ENCODE peak calls at places on chromosomes 4 and X, in five cellular contexts. W is GM12878, X is HCT116, J is HepG2, M is spleen. H is an unnamed sample.

GRCh38 chrX:153726286-153727107 is 1.8 kb downstream of the ABCD1 start:
- DNase-seq in X (no peak), M (peak), J (peak), W (peak), H (peak)

GRCh38 chr4:40214038-40214437 is 17.2 kb downstream of the RHOH start:
- DNase-seq in W (no peak), X (no peak), M (no peak), J (no peak), H (no peak)

GRCh38 chrX:140701480-140701879 is 8.1 kb upstream of the LINC00632 start:
- DNase-seq in X (no peak), J (no peak), W (no peak), M (no peak), H (no peak)

GRCh38 chr4:56641494-56642051 is 39.5 kb downstream of the HOPX start:
- DNase-seq in W (no peak), M (no peak), X (peak), J (no peak), H (no peak)

GRCh38 chr4:75781328-75781727 is 57.0 kb downstream of the USO1 start:
- DNase-seq in J (no peak), M (no peak), X (no peak), W (no peak), H (no peak)

GRCh38 chrX:69493766-69494165 is 10.4 kb upstream of the NALF2 start:
- DNase-seq in M (no peak), X (no peak), W (no peak), J (no peak), H (no peak)

GRCh38 chr4:151031831-151032605 is 16.9 kb upstream of the LRBA start:
- DNase-seq in J (no peak), W (peak), M (no peak), X (no peak), H (no peak)

GRCh38 chr4:11730545-11730944 is 301.9 kb upstream of the HS3ST1 start:
- DNase-seq in M (no peak), J (no peak), X (no peak), W (no peak), H (no peak)

GRCh38 chr4:177351611-177352010 is 41.9 kb downstream of the NEIL3 start:
- DNase-seq in X (no peak), M (no peak), W (no peak), J (no peak), H (no peak)

GRCh38 chr4:111028829-111029228 is 406.0 kb upstream of the PITX2 start:
- DNase-seq in J (no peak), W (no peak), M (no peak), X (no peak), H (no peak)

GRCh38 chr4:8294036-8294435 is 24.5 kb downstream of the HTRA3 start:
- DNase-seq in X (no peak), J (no peak), M (peak), W (no peak), H (no peak)

GRCh38 chr4:65416875-65417274 is 253.4 kb downstream of the EPHA5 start:
- DNase-seq in X (no peak), J (no peak), M (no peak), W (no peak), H (no peak)

GRCh38 chrX:134658421-134658896 is at the start of gene PLAC1:
- DNase-seq in M (no peak), J (no peak), X (no peak), W (no peak), H (no peak)

GRCh38 chrX:13966071-13966850 is 63.4 kb downstream of the GEMIN8 start:
- DNase-seq in J (no peak), W (no peak), X (no peak), M (no peak), H (no peak)

GRCh38 chr4:188781655-188782054 is 642.4 kb downstream of the TRIML1 start:
- DNase-seq in M (no peak), J (peak), X (peak), W (no peak), H (no peak)

GRCh38 chr4:67762091-67762490 is 7.9 kb upstream of the GNRHR start:
- DNase-seq in J (no peak), M (no peak), X (no peak), W (peak), H (no peak)

GRCh38 chrX:120377179-120377578 is 15.3 kb downstream of the ATP1B4 start:
- DNase-seq in J (no peak), W (no peak), X (no peak), M (no peak), H (no peak)

GRCh38 chr4:95077864-95078263 is 320.1 kb downstream of the BMPR1B start:
- DNase-seq in M (no peak), X (no peak), W (no peak), J (no peak), H (no peak)

GRCh38 chr4:169102011-169102410 is 92.0 kb upstream of the CBR4 start:
- DNase-seq in X (no peak), W (no peak), J (no peak), M (no peak), H (no peak)

GRCh38 chr4:67928547-67928946 is 34.7 kb downstream of the TMPRSS11A start:
- DNase-seq in W (no peak), X (peak), M (no peak), J (no peak), H (no peak)

GRCh38 chr4:2046031-2046961 is 12.8 kb upstream of the NAT8L start:
- DNase-seq in J (no peak), W (no peak), X (no peak), M (peak), H (peak)

GRCh38 chr4:122873752-122874151 is 47.1 kb downstream of the FGF2 start:
- DNase-seq in M (no peak), J (no peak), W (no peak), X (no peak), H (no peak)

GRCh38 chr4:153233761-153234371 is 29.6 kb downstream of the TRIM2 start:
- DNase-seq in W (no peak), J (no peak), X (peak), M (no peak), H (no peak)

GRCh38 chr4:152640058-152640921 is 39.5 kb downstream of the TMEM154 start:
- DNase-seq in W (no peak), J (no peak), M (no peak), X (no peak), H (no peak)

GRCh38 chr4:137393043-137393442 is 139.3 kb downstream of the PCDH18 start:
- DNase-seq in J (no peak), W (no peak), X (no peak), M (no peak), H (no peak)

DNA sequence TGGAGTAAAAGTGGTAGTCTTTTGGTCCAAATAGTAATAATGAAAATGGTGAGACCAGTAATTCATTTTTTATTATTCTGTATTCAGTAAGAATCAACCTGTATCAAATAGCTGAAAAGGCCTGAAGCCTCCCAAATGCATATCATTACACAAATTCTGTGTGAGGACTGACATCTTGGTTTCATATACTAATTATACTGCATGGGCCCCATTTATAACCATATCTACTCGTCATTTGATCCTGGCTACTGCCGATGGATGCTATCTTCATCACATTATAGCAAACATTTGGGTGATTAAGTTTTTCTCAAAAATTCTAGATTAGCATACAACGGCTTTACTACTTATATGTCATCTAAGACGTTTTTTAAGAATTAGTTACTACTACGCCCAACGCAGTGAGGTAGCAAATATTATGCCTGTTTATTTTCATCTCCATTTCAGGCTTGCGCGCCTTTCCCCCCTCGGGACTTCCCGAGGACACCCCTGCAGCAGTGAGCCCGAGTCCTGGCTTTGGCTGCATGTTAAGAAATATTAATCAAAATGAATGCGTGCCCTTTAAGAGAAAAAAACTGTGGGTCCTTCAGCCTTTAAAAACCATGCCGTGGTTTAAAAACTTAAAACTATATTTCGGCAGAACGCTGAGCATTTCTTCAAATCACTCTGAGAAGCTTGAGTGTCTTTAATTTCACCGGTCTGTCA is 824 bp upstream of the MMAA start:
- DNase-seq in M (peak), W (no peak), J (no peak), X (no peak), H (no peak)
- TF ChIP-seq POLR2AphosphoS5 in M (no peak), W (no peak), J (no peak), X (no peak), H (no peak)

GRCh38 chrX:72131317-72132294 is at the start of gene RTL5:
- DNase-seq in X (peak), J (peak), W (no peak), M (peak), H (no peak)
- TF ChIP-seq POLR2A in X (no peak), J (no peak), W (no peak), M (no peak), H (no peak)

GRCh38 chrX:71906133-71906532 is 4.5 kb upstream of the NHSL2 start:
- DNase-seq in M (no peak), J (no peak), W (no peak), X (no peak), H (no peak)
- TF ChIP-seq POLR2AphosphoS5 in M (no peak), J (no peak), W (no peak), X (no peak), H (no peak)

DNA sequence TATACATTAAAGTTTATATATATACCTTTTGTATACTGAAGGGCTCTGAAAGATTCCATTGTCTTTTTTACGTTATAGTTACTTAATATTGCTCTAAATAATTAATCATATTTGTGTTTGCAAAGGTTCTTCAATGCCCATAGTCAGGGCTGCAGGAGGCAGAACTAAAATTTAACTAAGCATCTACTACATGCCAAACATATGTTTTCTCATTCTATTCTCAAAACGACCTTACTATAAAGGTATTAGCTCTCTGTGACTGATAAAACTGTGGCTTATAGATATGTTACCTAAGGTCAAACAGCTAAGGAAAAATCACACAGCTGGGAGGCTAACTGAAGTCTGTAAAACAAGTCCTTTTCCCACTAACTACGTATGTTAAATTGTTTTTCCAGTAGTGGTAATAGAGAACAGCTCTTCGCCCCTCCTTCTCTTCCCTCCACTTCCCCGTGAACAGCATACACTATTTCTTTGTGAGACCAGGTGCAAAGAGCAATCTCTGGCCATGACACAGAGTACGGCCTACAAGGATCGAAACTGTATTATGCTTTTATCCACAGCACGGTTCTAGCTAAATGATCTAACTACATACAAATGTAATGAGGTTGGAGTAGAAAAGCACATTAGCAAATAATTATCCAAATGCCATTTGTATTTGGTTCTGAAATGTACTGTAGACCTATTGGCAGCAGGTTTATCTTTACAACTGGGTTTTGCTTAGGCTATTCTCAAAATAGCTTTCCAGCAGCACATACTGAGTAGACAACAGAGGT is 1.7 kb downstream of the CNOT6L start:
- DNase-seq in W (no peak), J (peak), X (no peak), M (no peak), H (no peak)
- TF ChIP-seq POLR2A in W (no peak), J (peak), X (no peak), M (no peak), H (no peak)

GRCh38 chr4:174260099-174260498 is 23.4 kb downstream of the FBXO8 start:
- DNase-seq in W (no peak), X (no peak), J (peak), M (no peak), H (no peak)

GRCh38 chr4:174262624-174263444 is 20.6 kb downstream of the FBXO8 start:
- DNase-seq in M (no peak), X (no peak), J (no peak), W (no peak), H (no peak)

GRCh38 chr4:174263445-174263736 is 20.1 kb downstream of the FBXO8 start:
- DNase-seq in J (no peak), M (no peak), W (no peak), X (no peak), H (no peak)

GRCh38 chr4:174266416-174266815 is 17.1 kb downstream of the FBXO8 start:
- DNase-seq in W (no peak), M (no peak), J (no peak), X (no peak), H (no peak)

DNA sequence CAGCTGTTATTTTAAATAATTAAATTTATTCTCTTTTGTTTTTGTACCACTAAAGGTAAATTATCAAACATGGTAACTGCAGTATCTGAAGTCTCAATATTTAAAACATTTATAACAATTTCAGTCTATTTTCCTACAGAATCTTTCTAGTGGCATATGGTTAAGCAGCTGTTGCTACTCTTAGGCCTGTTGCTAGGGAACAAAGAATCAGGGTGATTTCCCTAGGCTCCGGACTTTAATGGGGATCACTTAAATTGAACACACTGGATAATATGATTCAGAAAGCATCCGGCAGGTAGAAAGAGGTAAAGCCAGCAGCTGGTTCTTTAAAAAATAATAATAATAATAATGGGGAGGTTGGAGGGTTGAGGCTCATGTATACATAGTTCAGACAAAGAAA is 17.6 kb downstream of the FBXO8 start:
- DNase-seq in J (no peak), X (no peak), W (no peak), M (no peak), H (no peak)
- TF ChIP-seq POLR2AphosphoS5 in J (no peak), X (no peak), W (no peak), M (no peak), H (no peak)